ENCODE peak calls at places on chromosomes 13 and 19, in ten cellular contexts. K is NAMALWA; H is ovary; S is PC-3; O is stimulated activated CD4-positive, alpha-beta T cell treated with anti-CD3 and anti-CD28 coated beads, TNF-alpha, amount 100 ng/mL, for 1 hour; M is activated CD4-positive, alpha-beta T cell treated with anti-CD3 and anti-CD28 coated beads, Interleukin-2, amount 50 U/mL, for 4 hours; C is CD4-positive, alpha-beta memory T cell; B is A172; E is dorsolateral prefrontal cortex; L is posterior vena cava. Y is an unnamed sample.

GRCh38 chr19:57651654-57651996 is 17.1 kb upstream of the ZSCAN4 start:
- DNase-seq in K (no peak), H (no peak), S (no peak), O (no peak), M (no peak), C (no peak), B (no peak), E (no peak), L (no peak), Y (no peak)

GRCh38 chr19:41917676-41918075 is 10.6 kb downstream of the ERFL start:
- DNase-seq in K (no peak), H (no peak), S (no peak), O (no peak), M (no peak), C (no peak), B (no peak), E (no peak), L (no peak), Y (no peak)

GRCh38 chr13:48942131-48942530 is 33.6 kb upstream of the FNDC3A start:
- DNase-seq in K (no peak), H (no peak), S (peak), O (no peak), M (no peak), C (no peak), B (peak), E (no peak), L (no peak), Y (no peak)

GRCh38 chr13:43596924-43597598 is 189.7 kb downstream of the ENOX1 start:
- DNase-seq in K (no peak), H (no peak), S (no peak), O (no peak), M (no peak), C (no peak), B (no peak), E (no peak), L (no peak), Y (no peak)

GRCh38 chr13:26719356-26719945 is 41.1 kb downstream of the GPR12 start:
- DNase-seq in K (no peak), H (no peak), S (peak), O (no peak), M (no peak), C (no peak), B (peak), E (no peak), L (no peak), Y (no peak)

GRCh38 chr13:49586717-49587116 is 1.4 kb upstream of the RCBTB1 start:
- DNase-seq in K (no peak), H (no peak), S (peak), O (no peak), M (no peak), C (no peak), B (no peak), E (no peak), L (no peak), Y (no peak)

GRCh38 chr13:51315658-51316057 is 23.8 kb upstream of the SERPINE3 start:
- DNase-seq in K (no peak), H (no peak), S (no peak), O (no peak), M (no peak), C (no peak), B (no peak), E (no peak), L (no peak), Y (no peak)

GRCh38 chr13:21695536-21695935 is 24.7 kb downstream of the FGF9 start:
- DNase-seq in K (no peak), H (no peak), S (no peak), O (no peak), M (no peak), C (no peak), B (no peak), E (no peak), L (no peak), Y (no peak)

GRCh38 chr19:58328999-58329398 is 2.2 kb downstream of the ZSCAN22 start:
- DNase-seq in K (peak), H (no peak), S (peak), O (no peak), M (no peak), C (no peak), B (no peak), E (no peak), L (no peak), Y (no peak)

GRCh38 chr13:50843256-50844043 is at the start of gene DLEU7:
- DNase-seq in K (no peak), H (peak), S (no peak), O (no peak), M (no peak), C (no peak), B (no peak), E (no peak), L (no peak), Y (no peak)

GRCh38 chr13:61370520-61370919 is 45.1 kb downstream of the PCDH20 start:
- DNase-seq in K (no peak), H (no peak), S (peak), O (no peak), M (no peak), C (no peak), B (no peak), E (no peak), L (no peak), Y (no peak)

GRCh38 chr13:39281539-39282150 is 243.4 kb downstream of the NHLRC3 start:
- DNase-seq in K (no peak), H (no peak), S (no peak), O (no peak), M (no peak), C (no peak), B (no peak), E (no peak), L (no peak), Y (no peak)

GRCh38 chr13:24004971-24005370 is 107.7 kb upstream of the C1QTNF9B start:
- DNase-seq in K (no peak), H (no peak), S (no peak), O (no peak), M (no peak), C (no peak), B (no peak), E (no peak), L (no peak), Y (no peak)

GRCh38 chr19:33681081-33681680 is 59.4 kb downstream of the CHST8 start:
- DNase-seq in K (no peak), H (no peak), S (no peak), O (no peak), M (no peak), C (no peak), B (no peak), E (no peak), L (peak), Y (no peak)

GRCh38 chr13:38648912-38649311 is 38.0 kb upstream of the FREM2 start:
- DNase-seq in K (no peak), H (no peak), S (no peak), O (no peak), M (no peak), C (no peak), B (no peak), E (no peak), L (no peak), Y (no peak)

GRCh38 chr13:31765441-31765840 is 26.1 kb downstream of the RXFP2 start:
- DNase-seq in K (no peak), H (no peak), S (no peak), O (no peak), M (no peak), C (no peak), B (no peak), E (no peak), L (no peak), Y (no peak)

GRCh38 chr13:41577437-41577836 is 120.1 kb downstream of the RGCC start:
- DNase-seq in K (no peak), H (no peak), S (no peak), O (no peak), M (no peak), C (no peak), B (no peak), E (no peak), L (no peak), Y (no peak)

GRCh38 chr13:46184277-46184699 is 2.3 kb upstream of the LCP1 start:
- DNase-seq in K (peak), H (no peak), S (peak), O (peak), M (peak), C (peak), B (no peak), E (no peak), L (no peak), Y (peak)

GRCh38 chr19:6480843-6481415 is 658 bp downstream of the DENND1C start:
- DNase-seq in K (no peak), H (no peak), S (no peak), O (no peak), M (peak), C (no peak), B (no peak), E (no peak), L (no peak), Y (no peak)

GRCh38 chr13:78102121-78102677 is 183.6 kb upstream of the EDNRB start:
- DNase-seq in K (no peak), H (no peak), S (peak), O (no peak), M (no peak), C (no peak), B (peak), E (no peak), L (no peak), Y (no peak)

GRCh38 chr13:100512422-100512821 is 76.2 kb downstream of the GGACT start:
- DNase-seq in K (no peak), H (no peak), S (no peak), O (no peak), M (no peak), C (no peak), B (peak), E (no peak), L (no peak), Y (no peak)

GRCh38 chr19:48477696-48478338 is 8.6 kb downstream of the CYTH2 start:
- DNase-seq in K (no peak), H (no peak), S (no peak), O (no peak), M (no peak), C (no peak), B (no peak), E (no peak), L (no peak), Y (no peak)

GRCh38 chr13:38730332-38730731 is 43.5 kb downstream of the FREM2 start:
- DNase-seq in K (no peak), H (no peak), S (no peak), O (no peak), M (no peak), C (no peak), B (no peak), E (no peak), L (no peak), Y (no peak)

GRCh38 chr13:90545070-90545840 is 802.2 kb upstream of the MIR17HG start:
- DNase-seq in K (no peak), H (no peak), S (peak), O (no peak), M (no peak), C (no peak), B (no peak), E (no peak), L (no peak), Y (no peak)

GRCh38 chr19:41541990-41542584 is 33.9 kb upstream of the CEACAM21 start:
- DNase-seq in K (peak), H (no peak), S (peak), O (peak), M (peak), C (peak), B (peak), E (no peak), L (peak), Y (peak)

GRCh38 chr19:40585677-40586422 is 9.2 kb downstream of the SHKBP1 start:
- DNase-seq in K (no peak), H (no peak), S (peak), O (no peak), M (no peak), C (no peak), B (peak), E (no peak), L (no peak), Y (no peak)

GRCh38 chr13:42490676-42491075 is 83.3 kb upstream of the TNFSF11 start:
- DNase-seq in K (no peak), H (no peak), S (peak), O (no peak), M (no peak), C (no peak), B (no peak), E (no peak), L (no peak), Y (no peak)

GRCh38 chr13:101627556-101627943 is 175.1 kb downstream of the ITGBL1 start:
- DNase-seq in K (peak), H (no peak), S (peak), O (no peak), M (no peak), C (no peak), B (peak), E (no peak), L (no peak), Y (no peak)

GRCh38 chr13:20492641-20493040 is 33.0 kb downstream of the CRYL1 start:
- DNase-seq in K (peak), H (no peak), S (peak), O (no peak), M (peak), C (peak), B (peak), E (no peak), L (no peak), Y (no peak)

GRCh38 chr13:44879452-44880058 is 109.7 kb downstream of the NUFIP1 start:
- DNase-seq in K (peak), H (no peak), S (peak), O (no peak), M (no peak), C (no peak), B (peak), E (no peak), L (no peak), Y (no peak)

GRCh38 chr19:34145741-34146202 is 26.5 kb upstream of the LSM14A start:
- DNase-seq in K (peak), H (peak), S (peak), O (peak), M (peak), C (peak), B (peak), E (no peak), L (no peak), Y (peak)

GRCh38 chr13:59318320-59318930 is 845.3 kb downstream of the DIAPH3 start:
- DNase-seq in K (peak), H (peak), S (peak), O (no peak), M (peak), C (peak), B (peak), E (peak), L (peak), Y (peak)